ENCODE peak calls at places on chromosomes 4 and X, in eight cellular contexts. One of them, this sample, is unnamed.

GRCh38 chr4:89741768-89742167 is 95.2 kb downstream of the SNCA start:
- DNase-seq in COR-L47: no peak
- DNase-seq in cardiac muscle cell: no peak
- DNase-seq in RPMI7951: no peak
- DNase-seq in activated T-helper 1 cell treated with Interleukin-2 at 50 U/mL for 16 hours: no peak
- DNase-seq in WTC11: no peak
- DNase-seq in nephron progenitor cell: no peak
- DNase-seq in adipocyte: no peak
- DNase-seq in this sample: no peak

GRCh38 chrX:149074429-149074828 is 430.7 kb downstream of the IDS start:
- DNase-seq in COR-L47: no peak
- DNase-seq in cardiac muscle cell: peak
- DNase-seq in RPMI7951: peak
- DNase-seq in activated T-helper 1 cell treated with Interleukin-2 at 50 U/mL for 16 hours: no peak
- DNase-seq in WTC11: no peak
- DNase-seq in nephron progenitor cell: peak
- DNase-seq in adipocyte: no peak
- DNase-seq in this sample: no peak

GRCh38 chr4:169133932-169134331 is 123.9 kb upstream of the CBR4 start:
- DNase-seq in COR-L47: no peak
- DNase-seq in cardiac muscle cell: peak
- DNase-seq in RPMI7951: peak
- DNase-seq in activated T-helper 1 cell treated with Interleukin-2 at 50 U/mL for 16 hours: no peak
- DNase-seq in WTC11: no peak
- DNase-seq in nephron progenitor cell: no peak
- DNase-seq in adipocyte: no peak
- DNase-seq in this sample: no peak

GRCh38 chr4:150828159-150828558 is 186.9 kb downstream of the LRBA start:
- DNase-seq in COR-L47: no peak
- DNase-seq in cardiac muscle cell: no peak
- DNase-seq in RPMI7951: no peak
- DNase-seq in activated T-helper 1 cell treated with Interleukin-2 at 50 U/mL for 16 hours: peak
- DNase-seq in WTC11: no peak
- DNase-seq in nephron progenitor cell: no peak
- DNase-seq in adipocyte: no peak
- DNase-seq in this sample: peak

GRCh38 chrX:7582191-7582590 is 260.8 kb upstream of the VCX start:
- DNase-seq in COR-L47: peak
- DNase-seq in cardiac muscle cell: no peak
- DNase-seq in RPMI7951: no peak
- DNase-seq in activated T-helper 1 cell treated with Interleukin-2 at 50 U/mL for 16 hours: no peak
- DNase-seq in WTC11: no peak
- DNase-seq in nephron progenitor cell: no peak
- DNase-seq in adipocyte: no peak
- DNase-seq in this sample: no peak

GRCh38 chrX:139382529-139382928 is 148.0 kb upstream of the F9 start:
- DNase-seq in COR-L47: no peak
- DNase-seq in cardiac muscle cell: no peak
- DNase-seq in RPMI7951: no peak
- DNase-seq in activated T-helper 1 cell treated with Interleukin-2 at 50 U/mL for 16 hours: no peak
- DNase-seq in WTC11: peak
- DNase-seq in nephron progenitor cell: no peak
- DNase-seq in adipocyte: no peak
- DNase-seq in this sample: no peak

GRCh38 chr4:10296730-10297129 is 160.5 kb downstream of the ZNF518B start:
- DNase-seq in COR-L47: no peak
- DNase-seq in cardiac muscle cell: peak
- DNase-seq in RPMI7951: peak
- DNase-seq in activated T-helper 1 cell treated with Interleukin-2 at 50 U/mL for 16 hours: no peak
- DNase-seq in WTC11: no peak
- DNase-seq in nephron progenitor cell: no peak
- DNase-seq in adipocyte: peak
- DNase-seq in this sample: no peak

GRCh38 chr4:137638934-137639333 is 106.6 kb upstream of the PCDH18 start:
- DNase-seq in COR-L47: no peak
- DNase-seq in cardiac muscle cell: no peak
- DNase-seq in RPMI7951: no peak
- DNase-seq in activated T-helper 1 cell treated with Interleukin-2 at 50 U/mL for 16 hours: no peak
- DNase-seq in WTC11: no peak
- DNase-seq in nephron progenitor cell: no peak
- DNase-seq in adipocyte: no peak
- DNase-seq in this sample: no peak

GRCh38 chr4:163663454-163664225 is 169.2 kb downstream of the TMA16 start:
- DNase-seq in COR-L47: no peak
- DNase-seq in cardiac muscle cell: no peak
- DNase-seq in RPMI7951: no peak
- DNase-seq in activated T-helper 1 cell treated with Interleukin-2 at 50 U/mL for 16 hours: no peak
- DNase-seq in WTC11: no peak
- DNase-seq in nephron progenitor cell: no peak
- DNase-seq in adipocyte: no peak
- DNase-seq in this sample: no peak

GRCh38 chr4:16914208-16914607 is 15.8 kb upstream of the LDB2 start:
- DNase-seq in COR-L47: no peak
- DNase-seq in cardiac muscle cell: peak
- DNase-seq in RPMI7951: peak
- DNase-seq in activated T-helper 1 cell treated with Interleukin-2 at 50 U/mL for 16 hours: no peak
- DNase-seq in WTC11: peak
- DNase-seq in nephron progenitor cell: no peak
- DNase-seq in adipocyte: peak
- DNase-seq in this sample: no peak

GRCh38 chr4:138632856-138633255 is 382.7 kb upstream of the NOCT start:
- DNase-seq in COR-L47: no peak
- DNase-seq in cardiac muscle cell: no peak
- DNase-seq in RPMI7951: no peak
- DNase-seq in activated T-helper 1 cell treated with Interleukin-2 at 50 U/mL for 16 hours: no peak
- DNase-seq in WTC11: no peak
- DNase-seq in nephron progenitor cell: no peak
- DNase-seq in adipocyte: no peak
- DNase-seq in this sample: no peak

GRCh38 chr4:53049528-53049927 is 187.4 kb downstream of the RASL11B start:
- DNase-seq in COR-L47: no peak
- DNase-seq in cardiac muscle cell: no peak
- DNase-seq in RPMI7951: no peak
- DNase-seq in activated T-helper 1 cell treated with Interleukin-2 at 50 U/mL for 16 hours: no peak
- DNase-seq in WTC11: no peak
- DNase-seq in nephron progenitor cell: no peak
- DNase-seq in adipocyte: no peak
- DNase-seq in this sample: no peak